ENCODE peak calls at places on chromosome 5, in ten cellular contexts. M is NCI-H2171 treated with DMSO at 0.1 percent for 48 hours; B is spleen; H is stimulated activated CD4-positive, alpha-beta T cell treated with anti-CD3 and anti-CD28 coated beads, TNF-alpha, amount 100 ng/mL, for 48 hours; C is stimulated activated naive CD8-positive, alpha-beta T cell treated with anti-CD3 and anti-CD28 coated beads, Interleukin-15, amount 100 ng/mL, for 72 hours; T is NCI-H345; K is NCI-H774; O is memory B cell; D is HTR-8/SVneo; U is activated naive CD4-positive, alpha-beta T cell treated with Interleukin-2 at 50 U/mL for 16 hours. G is an unnamed sample.

GRCh38 chr5:141618804-141619554 is at the start of gene DIAPH1:
- DNase-seq in M (peak), B (peak), H (peak), C (peak), T (peak), K (peak), O (peak), D (peak), U (peak), G (peak)

GRCh38 chr5:160266044-160266718 is 36.9 kb downstream of the FABP6 start:
- DNase-seq in M (no peak), B (peak), H (no peak), C (no peak), T (no peak), K (no peak), O (no peak), D (no peak), U (no peak), G (no peak)

GRCh38 chr5:98755406-98755805 is 18.1 kb upstream of the RGMB start:
- DNase-seq in M (no peak), B (no peak), H (no peak), C (no peak), T (no peak), K (no peak), O (no peak), D (no peak), U (no peak), G (no peak)

GRCh38 chr5:172758077-172758835 is 12.7 kb downstream of the DUSP1 start:
- DNase-seq in M (no peak), B (peak), H (no peak), C (no peak), T (no peak), K (no peak), O (no peak), D (peak), U (no peak), G (no peak)

GRCh38 chr5:127599847-127600246 is 49.0 kb upstream of the CTXN3 start:
- DNase-seq in M (no peak), B (no peak), H (no peak), C (no peak), T (no peak), K (no peak), O (no peak), D (no peak), U (no peak), G (no peak)

GRCh38 chr5:141636413-141637265 is at the start of the genes HDAC3 and RELL2:
- DNase-seq in M (peak), B (peak), H (peak), C (peak), T (peak), K (peak), O (peak), D (peak), U (peak), G (peak)

GRCh38 chr5:32531885-32532520 is 53.4 kb upstream of the SUB1 start:
- DNase-seq in M (peak), B (no peak), H (peak), C (peak), T (peak), K (peak), O (peak), D (peak), U (peak), G (peak)

GRCh38 chr5:112929336-112930081 is 7.5 kb upstream of the REEP5 start:
- DNase-seq in M (no peak), B (no peak), H (no peak), C (no peak), T (no peak), K (no peak), O (no peak), D (no peak), U (no peak), G (no peak)

GRCh38 chr5:82358454-82358853 is 80.3 kb upstream of the RPS23 start:
- DNase-seq in M (no peak), B (no peak), H (no peak), C (no peak), T (no peak), K (no peak), O (no peak), D (no peak), U (no peak), G (no peak)

GRCh38 chr5:172564883-172565282 is 76.2 kb upstream of the NEURL1B start:
- DNase-seq in M (peak), B (no peak), H (no peak), C (no peak), T (peak), K (no peak), O (no peak), D (no peak), U (no peak), G (peak)

GRCh38 chr5:81639556-81639955 is 111.3 kb downstream of the SSBP2 start:
- DNase-seq in M (no peak), B (no peak), H (no peak), C (no peak), T (no peak), K (no peak), O (no peak), D (no peak), U (no peak), G (no peak)

GRCh38 chr5:137218471-137218870 is 280.7 kb downstream of the SPOCK1 start:
- DNase-seq in M (no peak), B (no peak), H (no peak), C (no peak), T (peak), K (no peak), O (no peak), D (no peak), U (no peak), G (no peak)

GRCh38 chr5:175321927-175322532 is 122.0 kb downstream of the DRD1 start:
- DNase-seq in M (no peak), B (no peak), H (peak), C (peak), T (no peak), K (no peak), O (no peak), D (no peak), U (peak), G (no peak)

GRCh38 chr5:17279487-17279886 is 62.1 kb downstream of the BASP1 start:
- DNase-seq in M (no peak), B (no peak), H (no peak), C (no peak), T (no peak), K (no peak), O (no peak), D (no peak), U (no peak), G (no peak)

GRCh38 chr5:136375920-136376319 is 10.6 kb upstream of the TRPC7 start:
- DNase-seq in M (no peak), B (no peak), H (no peak), C (no peak), T (peak), K (no peak), O (no peak), D (no peak), U (no peak), G (no peak)

GRCh38 chr5:77343165-77343564 is 132.7 kb downstream of the PDE8B start:
- DNase-seq in M (no peak), B (no peak), H (no peak), C (no peak), T (no peak), K (no peak), O (no peak), D (no peak), U (no peak), G (no peak)

GRCh38 chr5:60886158-60886557 is 42.1 kb upstream of the ELOVL7 start:
- DNase-seq in M (no peak), B (no peak), H (no peak), C (no peak), T (peak), K (peak), O (no peak), D (no peak), U (no peak), G (no peak)

GRCh38 chr5:76801159-76801802 is 17.5 kb upstream of the F2RL1 start:
- DNase-seq in M (no peak), B (no peak), H (no peak), C (no peak), T (no peak), K (no peak), O (no peak), D (no peak), U (no peak), G (no peak)

GRCh38 chr5:168883253-168883880 is 304.2 kb upstream of the PANK3 start:
- DNase-seq in M (no peak), B (no peak), H (no peak), C (no peak), T (no peak), K (no peak), O (no peak), D (no peak), U (no peak), G (no peak)

GRCh38 chr5:145629047-145629446 is 206.1 kb downstream of the PRELID2 start:
- DNase-seq in M (no peak), B (no peak), H (no peak), C (no peak), T (no peak), K (no peak), O (no peak), D (no peak), U (no peak), G (no peak)

GRCh38 chr5:141521244-141521781 is 32.4 kb downstream of the PCDHGC5 start:
- DNase-seq in M (no peak), B (no peak), H (no peak), C (no peak), T (no peak), K (no peak), O (no peak), D (peak), U (no peak), G (no peak)

GRCh38 chr5:99807346-99807745 is 727.8 kb upstream of the FAM174A start:
- DNase-seq in M (no peak), B (no peak), H (no peak), C (no peak), T (no peak), K (no peak), O (no peak), D (no peak), U (no peak), G (peak)

GRCh38 chr5:153965102-153965645 is 73.5 kb downstream of the FAM114A2 start:
- DNase-seq in M (peak), B (no peak), H (peak), C (peak), T (peak), K (peak), O (peak), D (peak), U (peak), G (peak)

GRCh38 chr5:135582099-135582781 is 3.4 kb upstream of the CXCL14 start:
- DNase-seq in M (no peak), B (no peak), H (no peak), C (no peak), T (no peak), K (no peak), O (no peak), D (no peak), U (no peak), G (no peak)

GRCh38 chr5:157431544-157432200 is 28.3 kb upstream of the NIPAL4 start:
- DNase-seq in M (peak), B (no peak), H (peak), C (peak), T (peak), K (no peak), O (peak), D (peak), U (no peak), G (peak)

GRCh38 chr5:180472269-180472668 is 21.9 kb upstream of the CNOT6 start:
- DNase-seq in M (no peak), B (no peak), H (no peak), C (no peak), T (no peak), K (no peak), O (no peak), D (no peak), U (no peak), G (no peak)

GRCh38 chr5:72185717-72186388 is 78.6 kb downstream of the MAP1B start:
- DNase-seq in M (no peak), B (no peak), H (no peak), C (no peak), T (no peak), K (no peak), O (no peak), D (no peak), U (no peak), G (no peak)

GRCh38 chr5:377326-377981 is 55.9 kb downstream of the AHRR start:
- DNase-seq in M (no peak), B (peak), H (no peak), C (peak), T (no peak), K (no peak), O (no peak), D (no peak), U (no peak), G (no peak)

GRCh38 chr5:669842-670395 is 23.2 kb downstream of the TPPP start:
- DNase-seq in M (no peak), B (peak), H (no peak), C (no peak), T (no peak), K (no peak), O (no peak), D (no peak), U (no peak), G (no peak)

GRCh38 chr5:37816331-37816730 is 23.5 kb downstream of the GDNF start:
- DNase-seq in M (no peak), B (no peak), H (no peak), C (no peak), T (no peak), K (no peak), O (no peak), D (no peak), U (no peak), G (no peak)

GRCh38 chr5:169795311-169795710 is 158.2 kb downstream of the DOCK2 start:
- DNase-seq in M (no peak), B (no peak), H (no peak), C (no peak), T (no peak), K (no peak), O (no peak), D (peak), U (no peak), G (no peak)

GRCh38 chr5:115069087-115069968 is 100.4 kb downstream of the TRIM36 start:
- DNase-seq in M (peak), B (no peak), H (no peak), C (no peak), T (peak), K (peak), O (peak), D (peak), U (no peak), G (peak)

GRCh38 chr5:151298063-151298462 is 5.5 kb downstream of the SLC36A3 start:
- DNase-seq in M (no peak), B (no peak), H (no peak), C (peak), T (peak), K (no peak), O (peak), D (peak), U (no peak), G (peak)